ENCODE peak calls at places on chromosomes 6 and 20, in four cellular contexts. E, R, A and J are unnamed samples.

GRCh38 chr6:120735641-120736040 is 598.6 kb downstream of the TBC1D32 start:
- DNase-seq in E (no peak), R (no peak), A (no peak), J (no peak)

GRCh38 chr20:50528804-50529351 is 18.7 kb downstream of the PTPN1 start:
- DNase-seq in E (no peak), R (no peak), A (no peak), J (no peak)

GRCh38 chr20:29079769-29080690 is 2177.4 kb upstream of the DEFB115 start:
- DNase-seq in E (no peak), R (peak; percentile 27), A (peak; percentile 76), J (peak; percentile 88)

GRCh38 chr6:61679625-61680024 is 606.4 kb downstream of the KHDRBS2 start:
- DNase-seq in E (no peak), R (no peak), A (no peak), J (no peak)

GRCh38 chr6:31143148-31143547 is 4.3 kb upstream of the PSORS1C2 start:
- DNase-seq in E (no peak), R (no peak), A (no peak), J (peak; percentile 46)

GRCh38 chr6:35247642-35248231 is 11.8 kb upstream of the ZNF76 start:
- DNase-seq in E (no peak), R (no peak), A (no peak), J (no peak)

GRCh38 chr6:168133707-168134398 is 54.8 kb upstream of the FRMD1 start:
- DNase-seq in E (no peak), R (no peak), A (no peak), J (peak; percentile 11)

GRCh38 chr6:148389086-148389485 is 46.4 kb downstream of the SASH1 start:
- DNase-seq in E (no peak), R (no peak), A (no peak), J (no peak)

GRCh38 chr20:58238490-58238889 is 10.0 kb upstream of the ANKRD60 start:
- DNase-seq in E (no peak), R (no peak), A (no peak), J (no peak)

GRCh38 chr20:58236612-58237317 is 8.3 kb upstream of the ANKRD60 start:
- DNase-seq in E (no peak), R (peak; percentile 70), A (peak; percentile 51), J (peak; percentile 81)

GRCh38 chr20:58235010-58235409 is 6.6 kb upstream of the ANKRD60 start:
- DNase-seq in E (no peak), R (no peak), A (no peak), J (no peak)

GRCh38 chr20:58239216-58239615 is 10.8 kb upstream of the ANKRD60 start:
- DNase-seq in E (no peak), R (no peak), A (no peak), J (no peak)

GRCh38 chr20:58237318-58238182 is 9.1 kb upstream of the ANKRD60 start:
- DNase-seq in E (peak; percentile 26), R (no peak), A (no peak), J (no peak)
- TF ChIP-seq CTCF in E (no peak), R (no peak), A (no peak), J (no peak)

GRCh38 chr6:10441004-10441654 is 26.3 kb upstream of the TFAP2A start:
- DNase-seq in E (peak; percentile 89), R (no peak), A (peak; percentile 96), J (no peak)
- TF ChIP-seq CTCF in E (no peak), R (no peak), A (no peak), J (no peak)

DNA sequence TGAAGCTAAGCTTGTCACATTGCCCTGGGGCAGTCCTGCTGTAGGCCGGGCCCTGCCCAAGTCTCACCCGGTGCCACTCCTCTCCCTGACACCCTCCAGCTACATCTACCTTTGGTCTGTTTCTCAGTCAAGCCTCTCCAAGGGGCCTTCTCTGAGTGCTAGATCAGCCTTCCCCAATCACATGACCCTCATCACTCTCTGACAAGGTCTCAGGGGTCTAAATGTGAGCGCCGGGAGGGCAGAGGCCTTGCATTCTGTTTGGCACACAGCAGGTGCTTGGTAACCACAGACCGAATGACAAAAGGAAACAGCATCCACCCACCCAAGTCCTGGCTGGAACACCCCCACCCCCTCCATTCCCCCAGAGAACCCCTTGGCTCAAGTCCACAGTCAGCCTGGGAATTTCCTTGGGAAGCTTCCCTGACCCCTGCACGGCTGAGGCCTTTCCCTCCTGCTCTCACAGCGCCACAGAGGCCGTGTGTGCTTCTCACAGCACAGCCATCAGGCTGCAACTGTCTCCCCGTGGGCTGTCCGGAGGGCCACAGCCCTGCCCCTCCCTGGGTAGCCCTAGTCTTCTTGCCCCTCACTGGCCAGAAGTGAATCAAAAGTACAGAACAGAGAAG is 32.9 kb downstream of the PKIG start:
- DNase-seq in E (no peak), R (no peak), A (no peak), J (no peak)
- TF ChIP-seq CTCF in E (no peak), R (no peak), A (no peak), J (no peak)

GRCh38 chr6:110878751-110879539 is 4.4 kb downstream of the AMD1 start:
- DNase-seq in E (no peak), R (no peak), A (no peak), J (peak; percentile 71)
- TF ChIP-seq CTCF in E (peak; percentile 63), R (peak; percentile 13), A (peak; percentile 38), J (peak; percentile 42)

DNA sequence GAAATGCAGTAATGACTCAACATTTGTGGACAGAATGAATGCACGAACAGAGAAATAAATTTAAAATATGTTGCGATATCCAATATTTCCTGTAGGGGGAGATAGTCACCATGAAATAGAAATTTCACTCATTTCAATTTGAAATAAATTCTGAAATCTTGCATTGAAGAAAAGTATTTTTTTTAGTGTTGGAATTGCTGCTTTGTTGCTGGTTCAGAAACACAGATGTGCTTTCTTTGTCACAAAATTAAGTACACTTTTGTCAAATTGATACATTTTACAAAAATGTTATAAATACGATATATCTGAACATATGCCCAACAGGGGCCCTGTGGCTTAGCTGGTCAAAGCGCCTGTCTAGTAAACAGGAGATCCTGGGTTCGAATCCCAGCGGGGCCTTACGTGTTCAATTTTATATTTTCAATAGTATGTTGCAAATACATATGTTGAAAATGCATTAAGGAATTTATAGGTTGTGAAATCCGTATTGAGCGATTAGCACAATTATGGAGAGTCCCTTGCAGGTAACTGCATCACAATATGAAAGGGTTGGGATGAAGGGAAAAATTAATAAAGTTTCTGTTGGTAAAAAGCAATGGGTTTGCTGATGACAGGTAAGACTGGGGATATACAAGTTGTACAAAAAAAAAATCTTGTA is 85.4 kb upstream of the PRSS16 start:
- DNase-seq in E (no peak), R (peak; percentile 54), A (peak; percentile 61), J (peak; percentile 56)
- TF ChIP-seq CTCF in E (peak; percentile 55), R (peak; percentile 88), A (peak; percentile 92), J (peak; percentile 92)